ENCODE peak calls at places on chromosome 6, in eight cellular contexts. S, A, G, E, P, C, N and M are unnamed samples.

GRCh38 chr6:40325041-40325440 is 262.1 kb downstream of the LRFN2 start:
- DNase-seq in C (no peak), A (no peak), E (no peak), N (no peak), P (no peak), G (no peak), S (peak), M (no peak)

GRCh38 chr6:26197736-26198625 is 110.8 kb downstream of the HFE start:
- DNase-seq in S (peak), N (peak), G (peak), P (no peak), C (no peak), E (peak), A (no peak), M (peak)

GRCh38 chr6:118869350-118869749 is 24.6 kb upstream of the ASF1A start:
- DNase-seq in P (no peak), E (no peak), A (no peak), C (no peak), G (no peak), N (no peak), S (no peak), M (no peak)

GRCh38 chr6:131966443-131966842 is 15.3 kb upstream of the CCN2 start:
- DNase-seq in A (peak), P (no peak), E (no peak), S (no peak), N (no peak), C (no peak), G (no peak), M (no peak)

GRCh38 chr6:106685833-106686232 is 56.5 kb downstream of the QRSL1 start:
- DNase-seq in A (no peak), G (no peak), C (no peak), P (no peak), S (no peak), N (no peak), E (no peak), M (no peak)

GRCh38 chr6:12275084-12275483 is 15.1 kb upstream of the EDN1 start:
- DNase-seq in P (no peak), A (no peak), N (no peak), E (no peak), S (no peak), G (no peak), C (no peak), M (no peak)

GRCh38 chr6:332671-333070 is 40.4 kb downstream of the DUSP22 start:
- DNase-seq in N (no peak), G (no peak), A (no peak), S (no peak), C (no peak), E (no peak), P (no peak), M (no peak)

GRCh38 chr6:125310994-125311649 is 9.4 kb upstream of the HDDC2 start:
- DNase-seq in P (no peak), E (peak), C (peak), A (no peak), N (no peak), S (peak), G (peak), M (peak)

GRCh38 chr6:31676904-31677303 is 4.0 kb downstream of the LY6G5C start:
- DNase-seq in E (no peak), S (no peak), C (no peak), P (no peak), N (no peak), G (no peak), A (no peak), M (no peak)

GRCh38 chr6:158912591-158912990 is 87.4 kb downstream of the RSPH3 start:
- DNase-seq in S (no peak), E (no peak), G (peak), C (no peak), P (no peak), A (no peak), N (no peak), M (no peak)

GRCh38 chr6:25312034-25312620 is 33.0 kb downstream of the CARMIL1 start:
- DNase-seq in N (no peak), C (no peak), P (no peak), S (no peak), E (no peak), A (no peak), G (no peak), M (no peak)

GRCh38 chr6:4503700-4504099 is 272.5 kb upstream of the CDYL start:
- DNase-seq in A (no peak), E (no peak), G (no peak), S (no peak), N (no peak), C (no peak), P (no peak), M (no peak)

GRCh38 chr6:163250122-163250521 is 164.4 kb upstream of the QKI start:
- DNase-seq in P (no peak), C (no peak), G (no peak), S (no peak), A (no peak), E (no peak), N (no peak), M (no peak)

GRCh38 chr6:20230720-20231119 is 18.5 kb upstream of the MBOAT1 start:
- DNase-seq in G (no peak), E (no peak), A (no peak), P (no peak), N (no peak), S (no peak), C (no peak), M (no peak)

GRCh38 chr6:48032156-48032555 is 78.8 kb downstream of the PTCHD4 start:
- DNase-seq in S (no peak), G (no peak), A (no peak), C (no peak), N (no peak), P (no peak), E (no peak), M (no peak)

GRCh38 chr6:110518281-110518623 is 41.8 kb upstream of the SLC22A16 start:
- DNase-seq in E (no peak), N (no peak), G (no peak), S (no peak), C (no peak), A (no peak), P (no peak), M (no peak)

GRCh38 chr6:20534906-20535305 is 649 bp downstream of the CDKAL1 start:
- DNase-seq in C (no peak), P (no peak), S (peak), E (peak), N (no peak), A (no peak), G (peak), M (peak)

GRCh38 chr6:106080106-106081095 is 5.7 kb upstream of the PRDM1 start:
- DNase-seq in N (no peak), E (no peak), P (no peak), S (no peak), A (no peak), G (no peak), C (no peak), M (no peak)

GRCh38 chr6:40947876-40948514 is 91.0 kb downstream of the UNC5CL start:
- DNase-seq in E (no peak), G (no peak), P (no peak), C (no peak), N (no peak), S (no peak), A (no peak), M (no peak)

GRCh38 chr6:136994782-136995181 is 50.0 kb downstream of the IL20RA start:
- DNase-seq in P (no peak), S (peak), E (no peak), G (no peak), A (no peak), N (no peak), C (no peak), M (peak)

GRCh38 chr6:53335224-53335994 is 13.3 kb downstream of the ELOVL5 start:
- DNase-seq in S (no peak), C (no peak), P (peak), E (peak), N (peak), G (peak), A (peak), M (no peak)

GRCh38 chr6:44041461-44042260 is 85.6 kb downstream of the MRPL14 start:
- DNase-seq in C (peak), P (no peak), E (no peak), A (no peak), N (no peak), S (no peak), G (no peak), M (no peak)

GRCh38 chr6:34723203-34723602 is 26.6 kb upstream of the ILRUN start:
- DNase-seq in P (no peak), E (no peak), C (no peak), N (no peak), G (no peak), S (no peak), A (no peak), M (no peak)

GRCh38 chr6:44960898-44961297 is 367.2 kb upstream of the RUNX2 start:
- DNase-seq in S (no peak), P (no peak), N (no peak), G (no peak), E (no peak), C (no peak), A (no peak), M (no peak)

GRCh38 chr6:15148356-15149058 is 97.4 kb upstream of the JARID2 start:
- DNase-seq in P (no peak), N (no peak), A (no peak), E (no peak), G (no peak), C (no peak), S (no peak), M (no peak)

GRCh38 chr6:15171026-15171425 is 74.8 kb upstream of the JARID2 start:
- DNase-seq in A (no peak), P (no peak), S (no peak), G (no peak), N (no peak), E (no peak), C (no peak), M (no peak)

GRCh38 chr6:1406306-1407058 is 17.1 kb downstream of the FOXF2 start:
- DNase-seq in S (no peak), E (no peak), G (no peak), C (no peak), N (no peak), A (no peak), P (no peak), M (no peak)